ENCODE peak calls at places on chromosomes 5 and 9, in six cellular contexts. Q is MM.1S, F is esophagus squamous epithelium, L is endodermal cell, A is body of pancreas, E is GM12865. J is an unnamed sample.

GRCh38 chr5:139138790-139139189 is 59.4 kb downstream of the SIL1 start:
- DNase-seq in F (no peak), Q (no peak), E (peak; percentile 12), A (peak; percentile 53), L (peak; percentile 63), J (no peak)

GRCh38 chr9:75185585-75186170 is 97.4 kb downstream of the OSTF1 start:
- DNase-seq in Q (peak; percentile 57), E (peak; percentile 60), A (peak; percentile 56), F (no peak), L (peak; percentile 84), J (no peak)

GRCh38 chr5:149274964-149275363 is 3.3 kb downstream of the AFAP1L1 start:
- DNase-seq in E (no peak), L (no peak), F (no peak), A (no peak), Q (no peak), J (no peak)

GRCh38 chr9:112761912-112762651 is 11.5 kb downstream of the SNX30 start:
- DNase-seq in E (no peak), Q (no peak), F (no peak), A (no peak), L (no peak), J (no peak)

GRCh38 chr9:20200900-20201495 is 412.2 kb upstream of the SLC24A2 start:
- DNase-seq in L (no peak), E (no peak), F (no peak), Q (no peak), A (peak; percentile 84), J (no peak)

GRCh38 chr5:23221838-23222237 is 285.6 kb upstream of the PRDM9 start:
- DNase-seq in E (no peak), Q (no peak), A (no peak), L (no peak), F (no peak), J (no peak)

GRCh38 chr5:99453181-99453580 is 524.4 kb upstream of the CHD1 start:
- DNase-seq in Q (no peak), L (no peak), E (no peak), A (no peak), F (no peak), J (no peak)

GRCh38 chr9:70043285-70043684 is 363 bp upstream of the MAMDC2 start:
- DNase-seq in E (no peak), A (no peak), Q (no peak), L (peak; percentile 77), F (no peak), J (no peak)

GRCh38 chr5:154826-155225 is 36.5 kb upstream of the LRRC14B start:
- DNase-seq in F (no peak), E (no peak), L (no peak), A (no peak), Q (no peak), J (no peak)

GRCh38 chr9:92989561-92989960 is 42.2 kb downstream of the FGD3 start:
- DNase-seq in F (no peak), Q (no peak), L (no peak), E (no peak), A (no peak), J (no peak)

GRCh38 chr5:133338504-133339355 is 273.6 kb downstream of the FSTL4 start:
- DNase-seq in E (no peak), A (no peak), F (no peak), L (no peak), Q (no peak), J (no peak)

GRCh38 chr5:75089137-75089536 is 36.8 kb upstream of the GCNT4 start:
- DNase-seq in A (no peak), E (peak; percentile 38), Q (no peak), F (no peak), L (no peak), J (no peak)

GRCh38 chr9:120436937-120437592 is 142.9 kb downstream of the CDK5RAP2 start:
- DNase-seq in E (peak; percentile 18), Q (no peak), A (peak; percentile 15), L (no peak), F (peak; percentile 5), J (no peak)

GRCh38 chr5:6602441-6602840 is 30.4 kb downstream of the NSUN2 start:
- DNase-seq in F (no peak), A (no peak), E (no peak), Q (no peak), L (peak; percentile 21), J (no peak)

GRCh38 chr5:55897905-55898304 is 46.7 kb downstream of the IL31RA start:
- DNase-seq in E (no peak), A (peak; percentile 24), F (no peak), Q (no peak), L (no peak), J (no peak)

GRCh38 chr9:133252301-133252776 is 22.7 kb downstream of the ABO start:
- DNase-seq in F (no peak), Q (no peak), L (no peak), A (no peak), E (no peak), J (no peak)

GRCh38 chr5:56561-57290 is 35.2 kb upstream of the PLEKHG4B start:
- DNase-seq in F (no peak), L (peak; percentile 89), E (peak; percentile 23), Q (peak; percentile 55), A (peak; percentile 26), J (no peak)

GRCh38 chr9:126919193-126919592 is 4.6 kb downstream of the RALGPS1 start:
- DNase-seq in L (no peak), F (no peak), Q (no peak), A (no peak), E (no peak), J (no peak)

DNA sequence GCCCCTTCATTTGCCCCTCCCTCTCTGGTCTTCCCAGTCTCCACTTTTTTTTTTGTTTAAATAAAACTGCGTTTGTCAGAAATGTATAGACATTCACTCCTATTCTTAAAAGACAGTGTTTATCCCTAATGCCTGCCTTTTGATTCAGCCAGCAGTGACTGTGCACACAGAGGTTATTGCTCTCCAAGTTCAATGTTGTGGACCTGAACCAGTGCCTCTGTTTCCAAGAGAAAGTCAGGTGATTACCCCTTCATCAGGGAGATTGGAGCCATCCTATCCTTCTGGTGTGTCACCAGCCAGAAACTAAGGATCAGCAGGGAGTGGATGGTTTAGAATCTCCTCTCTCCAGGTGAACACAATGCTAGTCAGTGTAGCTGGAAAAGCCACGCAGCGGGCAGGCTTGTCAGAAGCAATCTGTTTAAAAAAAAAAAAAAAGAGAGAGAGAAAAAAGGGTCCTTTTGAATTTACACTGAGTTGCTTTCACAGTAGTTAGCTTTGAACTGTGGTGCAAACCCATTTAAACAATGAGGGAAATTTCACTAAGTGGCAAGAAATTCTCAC is 167.5 kb upstream of the DMRT1 start:
- DNase-seq in A (no peak), Q (no peak), L (peak; percentile 90), F (no peak), E (no peak), J (no peak)
- H3K4me3 ChIP-seq in A (no peak overlapping the region), Q (no peak overlapping the region), L (no peak overlapping the region), F (no peak overlapping the region), E (no peak overlapping the region), J (no peak overlapping the region)

GRCh38 chr9:111399772-111400563 is 69.9 kb upstream of the OR2K2 start:
- DNase-seq in Q (peak; percentile 65), L (peak; percentile 80), F (no peak), A (peak; percentile 22), E (peak; percentile 63), J (no peak)
- TF ChIP-seq CTCF in Q (peak; percentile 90), L (peak; percentile 88), F (peak; percentile 33), A (peak; percentile 36), E (peak; percentile 55), J (peak; percentile 62)

GRCh38 chr5:106858616-106859015 is 812.1 kb downstream of the EFNA5 start:
- DNase-seq in F (no peak), A (no peak), Q (no peak), E (no peak), L (no peak), J (no peak)
- H3K4me3 ChIP-seq in F (no peak overlapping the region), A (no peak overlapping the region), Q (no peak overlapping the region), E (no peak overlapping the region), L (no peak overlapping the region), J (no peak overlapping the region)

DNA sequence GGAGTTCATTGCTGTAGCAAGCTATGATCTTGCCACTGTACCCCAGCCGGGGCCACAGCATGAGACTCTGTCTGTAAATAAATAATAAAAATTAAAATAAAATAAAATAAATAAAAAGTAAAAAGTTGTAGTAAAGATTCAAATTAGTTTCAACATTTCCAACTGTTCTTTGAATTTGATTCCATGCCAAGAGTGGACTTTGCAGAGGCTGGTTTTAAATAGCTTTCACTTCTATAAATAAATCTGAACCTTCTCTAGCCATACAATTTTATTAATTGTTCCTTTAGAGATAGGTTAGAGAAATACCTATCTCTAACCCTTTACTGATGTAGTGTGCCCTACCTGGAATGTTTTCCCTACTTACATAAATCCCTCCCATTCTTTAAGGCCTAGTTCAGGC is 129.7 kb upstream of the SLIT3 start:
- DNase-seq in E (no peak), L (no peak), F (no peak), Q (no peak), A (no peak), J (no peak)
- TF ChIP-seq CTCF in E (no peak), L (no peak), F (no peak), Q (no peak), A (no peak), J (no peak)

DNA sequence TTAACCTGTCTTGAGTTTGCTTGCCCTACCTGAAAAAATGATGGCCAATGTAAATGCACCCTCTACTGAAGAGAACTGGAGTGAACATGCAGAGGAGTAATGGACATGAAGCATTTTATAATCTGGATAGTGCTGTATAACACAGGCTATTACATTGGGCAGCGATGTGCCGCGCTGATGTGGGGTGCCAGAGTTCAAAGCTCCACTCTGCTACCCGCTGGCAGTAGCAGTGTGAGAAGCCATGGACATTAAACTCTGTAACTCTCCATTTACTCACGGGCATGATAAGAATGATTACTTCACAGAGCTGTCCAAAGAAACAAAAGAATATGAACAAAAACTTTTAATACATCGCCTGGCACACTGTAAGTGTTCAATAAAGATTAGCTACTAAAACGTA is 7.5 kb upstream of the CDH6 start:
- DNase-seq in E (no peak), F (no peak), L (no peak), A (no peak), Q (no peak), J (no peak)
- H3K4me3 ChIP-seq in E (no peak overlapping the region), F (no peak overlapping the region), L (no peak overlapping the region), A (no peak overlapping the region), Q (no peak overlapping the region), J (no peak overlapping the region)